ENCODE peak calls at places on chromosomes 2 and 18, in four cellular contexts. U is Peyer's patch, O is tibial nerve, D is pancreas. W is an unnamed sample.

GRCh38 chr2:28613181-28613580 is 117.3 kb downstream of the PLB1 start:
- DNase-seq in O (no peak), D (no peak), U (no peak), W (no peak)

GRCh38 chr2:56191617-56192016 is 7.8 kb downstream of the CCDC85A start:
- DNase-seq in U (no peak), O (no peak), D (no peak), W (no peak)

GRCh38 chr18:75727479-75727878 is 300.0 kb upstream of the SMIM21 start:
- DNase-seq in U (no peak), O (no peak), D (no peak), W (peak)

GRCh38 chr2:190576565-190576964 is 42.0 kb upstream of the NEMP2 start:
- DNase-seq in O (no peak), D (no peak), U (no peak), W (peak)

GRCh38 chr18:22169011-22169888 is at the start of gene GATA6:
- DNase-seq in D (peak), U (peak), O (peak), W (peak)

GRCh38 chr2:217954971-217955740 is 47.6 kb downstream of the TNS1 start:
- DNase-seq in U (peak), D (no peak), O (no peak), W (no peak)

GRCh38 chr2:53442783-53443182 is 324.8 kb upstream of the CHAC2 start:
- DNase-seq in D (no peak), U (no peak), O (no peak), W (no peak)

GRCh38 chr2:64487256-64488049 is 33.5 kb downstream of the LGALSL start:
- DNase-seq in D (no peak), O (no peak), U (no peak), W (no peak)

GRCh38 chr18:76564117-76564516 is 69.1 kb upstream of the ZNF516 start:
- DNase-seq in O (no peak), D (no peak), U (no peak), W (peak)

GRCh38 chr18:10923225-10923624 is 226.1 kb downstream of the PIEZO2 start:
- DNase-seq in U (no peak), D (no peak), O (no peak), W (no peak)

GRCh38 chr18:70376137-70376913 is 87.5 kb downstream of the SOCS6 start:
- DNase-seq in D (no peak), O (no peak), U (no peak), W (no peak)

GRCh38 chr2:24274809-24275208 is 85.5 kb downstream of the ITSN2 start:
- DNase-seq in O (no peak), U (no peak), D (no peak), W (no peak)

GRCh38 chr2:99748344-99748743 is 258.5 kb upstream of the REV1 start:
- DNase-seq in D (no peak), O (no peak), U (no peak), W (no peak)

GRCh38 chr2:61671561-61672315 is 133.6 kb upstream of the XPO1 start:
- DNase-seq in D (no peak), O (no peak), U (no peak), W (no peak)

GRCh38 chr2:23465138-23465537 is 80.2 kb downstream of the KLHL29 start:
- DNase-seq in U (no peak), O (no peak), D (no peak), W (no peak)

GRCh38 chr2:233051241-233052149 is 8.6 kb upstream of the INPP5D start:
- DNase-seq in U (no peak), O (no peak), D (no peak), W (peak)

GRCh38 chr2:172698041-172698863 is 37.4 kb upstream of the RAPGEF4 start:
- DNase-seq in U (no peak), D (no peak), O (no peak), W (peak)

GRCh38 chr2:25714740-25715139 is 41.4 kb upstream of the DTNB start:
- DNase-seq in U (no peak), D (no peak), O (no peak), W (no peak)

GRCh38 chr18:22558945-22559385 is 141.2 kb upstream of the CTAGE1 start:
- DNase-seq in D (peak), O (no peak), U (peak), W (peak)

GRCh38 chr2:39313575-39313974 is 69.8 kb upstream of the CDKL4 start:
- DNase-seq in D (no peak), O (no peak), U (no peak), W (peak)

GRCh38 chr2:56127773-56128170 is 56.0 kb upstream of the CCDC85A start:
- DNase-seq in U (no peak), D (no peak), O (no peak), W (no peak)

GRCh38 chr2:23622966-23623665 is 238.1 kb downstream of the KLHL29 start:
- DNase-seq in D (no peak), U (no peak), O (no peak), W (no peak)

GRCh38 chr2:203867561-203868200 is at the start of gene CTLA4:
- DNase-seq in D (no peak), U (no peak), O (no peak), W (no peak)

GRCh38 chr2:237304763-237305514 is 109.0 kb downstream of the COL6A3 start:
- DNase-seq in U (peak), O (no peak), D (no peak), W (peak)

GRCh38 chr2:147364597-147364996 is 480.2 kb upstream of the ACVR2A start:
- DNase-seq in O (no peak), D (no peak), U (no peak), W (no peak)

GRCh38 chr2:96533292-96534073 is 3.1 kb upstream of the ARID5A start:
- DNase-seq in D (no peak), U (peak), O (peak), W (no peak)

GRCh38 chr18:49608892-49609291 is 47.0 kb downstream of the LIPG start:
- DNase-seq in O (no peak), U (no peak), D (no peak), W (no peak)

GRCh38 chr2:233820766-233821105 is 33.6 kb downstream of the HJURP start:
- DNase-seq in D (peak), O (no peak), U (no peak), W (no peak)

GRCh38 chr2:239908744-239909143 is 116.4 kb downstream of the NDUFA10 start:
- DNase-seq in D (no peak), O (no peak), U (peak), W (no peak)

GRCh38 chr2:15814946-15815345 is 125.4 kb upstream of the MYCN start:
- DNase-seq in D (no peak), O (no peak), U (no peak), W (no peak)

GRCh38 chr2:7595181-7595580 is 678.0 kb downstream of the RNF144A start:
- DNase-seq in D (no peak), O (no peak), U (no peak), W (no peak)

GRCh38 chr2:163142618-163143017 is 304.1 kb upstream of the KCNH7 start:
- DNase-seq in D (no peak), U (no peak), O (no peak), W (no peak)

GRCh38 chr2:113072584-113072983 is 4.8 kb downstream of the IL1F10 start:
- DNase-seq in O (no peak), U (no peak), D (no peak), W (no peak)

GRCh38 chr2:231648579-231649174 is 56.0 kb downstream of the TEX44 start:
- DNase-seq in O (no peak), D (peak), U (peak), W (peak)

GRCh38 chr2:72142743-72143440 is 4.8 kb downstream of the CYP26B1 start:
- DNase-seq in D (no peak), O (peak), U (peak), W (no peak)

GRCh38 chr2:72144746-72145657 is 2.7 kb downstream of the CYP26B1 start:
- DNase-seq in O (peak), U (peak), D (no peak), W (no peak)

GRCh38 chr2:72141881-72142742 is 5.5 kb downstream of the CYP26B1 start:
- DNase-seq in D (no peak), O (no peak), U (peak), W (no peak)

GRCh38 chr2:72144412-72144745 is 3.3 kb downstream of the CYP26B1 start:
- DNase-seq in O (no peak), D (no peak), U (no peak), W (no peak)

GRCh38 chr2:72143441-72144356 is 4.0 kb downstream of the CYP26B1 start:
- DNase-seq in D (no peak), U (no peak), O (peak), W (no peak)
- H3K27ac ChIP-seq in D (no peak), U (no peak), O (no peak), W (no peak)

GRCh38 chr2:141109633-141110032 is 1021.2 kb downstream of the LRP1B start:
- DNase-seq in U (no peak), O (no peak), D (no peak), W (no peak)
- TF ChIP-seq CTCF in U (no peak), O (no peak), D (no peak), W (peak)

DNA sequence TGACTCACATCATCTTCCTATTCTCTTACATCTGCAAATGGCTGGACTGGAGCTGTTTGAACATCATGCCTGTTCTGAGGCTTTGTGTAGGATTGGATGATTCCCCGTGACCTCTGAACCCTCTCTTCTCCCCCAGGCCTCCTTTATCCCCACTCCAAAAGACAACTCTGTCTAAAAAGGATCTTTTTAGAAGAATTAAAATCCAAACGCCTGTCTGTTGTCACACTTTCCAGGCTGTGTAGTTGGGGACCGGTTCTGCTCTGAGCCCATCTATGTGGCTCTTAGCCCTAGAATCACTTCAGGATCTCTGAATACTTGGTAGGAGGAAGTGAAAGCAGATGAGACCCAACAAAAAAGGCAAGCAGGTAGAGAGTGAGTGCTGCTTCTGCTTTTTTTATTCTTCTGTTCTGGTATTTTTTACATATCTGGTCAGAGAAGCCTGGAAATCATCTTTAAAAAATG is 585 bp downstream of the SP140 start:
- DNase-seq in U (peak), D (no peak), O (no peak), W (no peak)
- H3K4me3 ChIP-seq in U (peak), D (no peak), O (no peak), W (no peak)

DNA sequence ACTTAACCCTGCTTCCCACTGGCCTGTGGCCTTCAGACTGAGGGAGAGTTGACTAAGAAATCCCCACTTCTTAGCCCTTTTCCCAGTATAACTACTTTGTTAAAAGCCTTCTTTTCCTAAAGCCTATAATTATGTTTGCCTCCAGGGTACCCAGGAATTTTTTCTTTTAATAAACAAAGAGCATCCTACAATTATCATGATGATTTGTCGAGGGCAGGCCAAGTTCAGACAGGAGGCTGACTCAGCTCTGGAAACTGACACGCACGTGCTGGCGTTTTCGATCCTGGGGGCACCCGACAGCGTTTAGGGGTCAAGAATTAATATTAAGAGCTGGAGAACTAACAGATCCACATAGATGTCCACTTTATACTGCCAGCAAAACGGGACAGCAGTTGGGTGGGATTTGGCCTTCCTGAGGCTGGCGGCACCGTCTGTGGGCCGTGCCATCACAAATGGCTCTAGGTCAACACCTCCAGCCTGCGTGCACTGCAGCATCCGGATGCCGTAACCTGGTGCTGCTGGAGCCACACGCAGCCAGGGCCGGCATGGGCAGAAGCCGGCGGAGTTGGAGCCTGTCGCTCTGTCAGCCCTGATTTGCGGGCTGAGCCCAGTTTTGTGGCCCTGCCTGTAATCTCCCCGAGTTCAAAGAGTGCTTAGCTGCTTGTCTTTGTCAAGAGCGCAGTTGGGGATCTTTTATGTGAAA is 190.9 kb downstream of the GLI2 start:
- DNase-seq in D (no peak), U (no peak), O (no peak), W (no peak)
- H3K27ac ChIP-seq in D (no peak), U (no peak), O (no peak), W (peak)

GRCh38 chr2:85873679-85874078 is 15.1 kb downstream of the ST3GAL5 start:
- DNase-seq in D (no peak), U (no peak), O (no peak), W (no peak)
- TF ChIP-seq CTCF in D (no peak), U (no peak), O (no peak), W (peak)

GRCh38 chr2:72863046-72863445 is 24.2 kb upstream of the SPR start:
- DNase-seq in U (no peak), D (no peak), O (no peak), W (no peak)
- H3K4me3 ChIP-seq in U (no peak), D (no peak), O (no peak), W (no peak)

GRCh38 chr2:33209976-33210375 is 263.2 kb downstream of the LTBP1 start:
- DNase-seq in D (no peak), U (no peak), O (no peak), W (peak)

GRCh38 chr2:33208400-33208799 is 261.6 kb downstream of the LTBP1 start:
- DNase-seq in D (no peak), O (no peak), U (no peak), W (no peak)

GRCh38 chr2:33213244-33213643 is 263.2 kb upstream of the RASGRP3 start:
- DNase-seq in U (no peak), D (no peak), O (no peak), W (no peak)

GRCh38 chr2:33212151-33212550 is 264.3 kb upstream of the RASGRP3 start:
- DNase-seq in U (no peak), O (no peak), D (no peak), W (peak)

DNA sequence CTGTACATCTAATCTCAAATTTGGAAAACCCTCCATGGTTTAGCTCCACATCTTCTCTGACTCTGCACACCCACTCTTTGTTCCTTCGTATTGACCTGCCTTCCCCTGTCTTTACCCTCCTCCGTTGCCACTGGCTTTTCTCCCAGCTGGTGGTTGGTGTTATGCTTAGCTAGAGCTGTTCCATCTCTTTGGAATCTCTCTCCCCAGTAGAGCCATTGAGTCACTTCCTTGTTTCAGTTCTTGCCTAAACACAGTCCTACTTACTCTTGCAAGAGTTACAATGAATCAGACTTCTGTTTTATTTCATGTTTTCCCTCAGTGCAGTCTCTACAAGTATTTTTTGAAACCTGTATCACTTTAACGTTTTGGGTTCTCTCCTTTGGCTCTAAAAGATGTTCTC is 263.9 kb downstream of the LTBP1 start:
- DNase-seq in O (no peak), D (no peak), U (no peak), W (peak)
- H3K27ac ChIP-seq in O (no peak), D (no peak), U (no peak), W (peak)